ENCODE peak calls at places on chromosomes 6 and 20, in four cellular contexts. One of them, this sample, is unnamed.
A peak's percentile ranks its signal among the peaks of the same experiment; 100 is the strongest.

GRCh38 chr6:169964440-169965212 is 213.2 kb downstream of the ERMARD start:
- DNase-seq in stimulated activated CD8-positive, alpha-beta memory T cell treated with anti-CD3 and anti-CD28 coated beads, Interleukin-2, amount 100 ng/mL, for 1 hour: no peak
- DNase-seq in activated CD4-positive, CD25-positive, alpha-beta regulatory T cell: no peak
- DNase-seq in CD8-positive, alpha-beta memory T cell: no peak
- DNase-seq in this sample: no peak

GRCh38 chr6:90187437-90188049 is 109.1 kb downstream of the BACH2 start:
- DNase-seq in activated CD4-positive, CD25-positive, alpha-beta regulatory T cell: no peak
- DNase-seq in stimulated activated CD8-positive, alpha-beta memory T cell treated with anti-CD3 and anti-CD28 coated beads, Interleukin-2, amount 100 ng/mL, for 1 hour: no peak
- DNase-seq in CD8-positive, alpha-beta memory T cell: no peak
- DNase-seq in this sample: no peak

GRCh38 chr20:57664924-57665588 is 44.8 kb downstream of the PMEPA1 start:
- DNase-seq in stimulated activated CD8-positive, alpha-beta memory T cell treated with anti-CD3 and anti-CD28 coated beads, Interleukin-2, amount 100 ng/mL, for 1 hour: no peak
- DNase-seq in CD8-positive, alpha-beta memory T cell: no peak
- DNase-seq in activated CD4-positive, CD25-positive, alpha-beta regulatory T cell: no peak
- DNase-seq in this sample: no peak

GRCh38 chr6:23031986-23032385 is 462.6 kb downstream of the HDGFL1 start:
- DNase-seq in activated CD4-positive, CD25-positive, alpha-beta regulatory T cell: no peak
- DNase-seq in CD8-positive, alpha-beta memory T cell: no peak
- DNase-seq in stimulated activated CD8-positive, alpha-beta memory T cell treated with anti-CD3 and anti-CD28 coated beads, Interleukin-2, amount 100 ng/mL, for 1 hour: no peak
- DNase-seq in this sample: no peak

GRCh38 chr20:47950103-47950502 is 164.8 kb upstream of the SULF2 start:
- DNase-seq in activated CD4-positive, CD25-positive, alpha-beta regulatory T cell: no peak
- DNase-seq in CD8-positive, alpha-beta memory T cell: no peak
- DNase-seq in stimulated activated CD8-positive, alpha-beta memory T cell treated with anti-CD3 and anti-CD28 coated beads, Interleukin-2, amount 100 ng/mL, for 1 hour: no peak
- DNase-seq in this sample: no peak

GRCh38 chr20:59564943-59565342 is 39.4 kb upstream of the PHACTR3 start:
- DNase-seq in CD8-positive, alpha-beta memory T cell: no peak
- DNase-seq in activated CD4-positive, CD25-positive, alpha-beta regulatory T cell: no peak
- DNase-seq in stimulated activated CD8-positive, alpha-beta memory T cell treated with anti-CD3 and anti-CD28 coated beads, Interleukin-2, amount 100 ng/mL, for 1 hour: no peak
- DNase-seq in this sample: no peak

GRCh38 chr6:20837189-20837588 is 302.9 kb downstream of the CDKAL1 start:
- DNase-seq in CD8-positive, alpha-beta memory T cell: peak; percentile 55
- DNase-seq in activated CD4-positive, CD25-positive, alpha-beta regulatory T cell: no peak
- DNase-seq in stimulated activated CD8-positive, alpha-beta memory T cell treated with anti-CD3 and anti-CD28 coated beads, Interleukin-2, amount 100 ng/mL, for 1 hour: no peak
- DNase-seq in this sample: no peak

GRCh38 chr20:58942549-58942948 is 38.5 kb upstream of the NELFCD start:
- DNase-seq in activated CD4-positive, CD25-positive, alpha-beta regulatory T cell: no peak
- DNase-seq in CD8-positive, alpha-beta memory T cell: no peak
- DNase-seq in stimulated activated CD8-positive, alpha-beta memory T cell treated with anti-CD3 and anti-CD28 coated beads, Interleukin-2, amount 100 ng/mL, for 1 hour: no peak
- DNase-seq in this sample: no peak

This sample was measured in GM23338.